ENCODE peak calls at places on chromosomes 4 and X, in five cellular contexts. I, D, E, F and H are unnamed samples.

GRCh38 chrX:4435905-4436304 is 722.5 kb upstream of the PRKX start:
- DNase-seq in I (no peak), F (no peak), D (no peak), E (no peak), H (no peak)

GRCh38 chr4:16384496-16384895 is 158.2 kb upstream of the TAPT1 start:
- DNase-seq in D (no peak), E (no peak), I (no peak), F (no peak), H (no peak)

GRCh38 chr4:70533211-70533610 is 14.8 kb downstream of the AMTN start:
- DNase-seq in D (no peak), E (no peak), F (no peak), I (no peak), H (no peak)

GRCh38 chr4:71126719-71127118 is 133.3 kb downstream of the DCK start:
- DNase-seq in E (peak), F (no peak), I (peak), D (no peak), H (no peak)

GRCh38 chrX:67545772-67546495 is 2.1 kb downstream of the AR start:
- DNase-seq in D (no peak), I (no peak), F (no peak), E (no peak), H (peak)

GRCh38 chr4:175234162-175234561 is 316.0 kb downstream of the ADAM29 start:
- DNase-seq in D (no peak), E (no peak), I (no peak), F (no peak), H (no peak)

GRCh38 chrX:33138677-33139249 is 72.6 kb downstream of the DMD start:
- DNase-seq in E (no peak), D (no peak), I (no peak), F (no peak), H (no peak)

GRCh38 chr4:87224036-87224923 is 3.9 kb upstream of the KLHL8 start:
- DNase-seq in F (no peak), D (no peak), E (no peak), I (no peak), H (no peak)

GRCh38 chr4:15961778-15962510 is 1.0 kb downstream of the FGFBP2 start:
- DNase-seq in D (no peak), F (no peak), E (no peak), I (no peak), H (no peak)

GRCh38 chr4:80361329-80361900 is 25.9 kb downstream of the CFAP299 start:
- DNase-seq in I (no peak), E (no peak), F (no peak), D (no peak), H (peak)

GRCh38 chr4:55706526-55706925 is 70.4 kb upstream of the NMU start:
- DNase-seq in F (no peak), I (no peak), D (no peak), E (peak), H (no peak)

GRCh38 chr4:188002751-188003150 is 7.2 kb downstream of the ZFP42 start:
- DNase-seq in D (no peak), E (no peak), F (no peak), I (no peak), H (no peak)

GRCh38 chr4:1502976-1503375 is 96.7 kb upstream of the NKX1-1 start:
- DNase-seq in F (no peak), D (no peak), E (no peak), I (no peak), H (no peak)

GRCh38 chr4:186845137-186845842 is 121.6 kb upstream of the FAT1 start:
- DNase-seq in E (peak), F (no peak), D (no peak), I (peak), H (no peak)

GRCh38 chrX:40282901-40283674 is 185.3 kb upstream of the BCOR start:
- DNase-seq in D (no peak), F (no peak), I (no peak), E (no peak), H (no peak)

GRCh38 chr4:10611673-10612072 is 72.9 kb downstream of the CLNK start:
- DNase-seq in F (no peak), D (no peak), E (no peak), I (peak), H (no peak)
- TF ChIP-seq CTCF in F (no peak), D (no peak), E (no peak), I (no peak), H (no peak)

DNA sequence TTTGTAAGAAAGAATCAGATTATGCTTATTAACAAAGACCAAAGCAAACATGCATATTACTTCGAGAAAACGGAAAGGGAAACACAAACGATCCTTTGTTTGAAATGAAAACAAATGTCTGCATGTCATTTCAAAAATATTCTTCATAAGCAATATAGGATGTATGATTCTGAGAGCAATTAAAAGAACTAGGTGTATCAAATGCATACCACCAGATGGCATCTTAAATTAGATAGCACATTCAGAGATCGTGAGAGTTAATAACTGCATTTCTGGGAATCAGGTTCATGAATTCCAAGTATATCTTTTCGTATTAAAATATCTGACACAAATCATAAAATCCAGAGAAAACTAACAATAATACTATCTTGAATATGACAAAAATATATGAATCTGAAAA is 159.5 kb downstream of the PPP3CA start:
- DNase-seq in D (no peak), I (no peak), F (no peak), E (no peak), H (no peak)
- TF ChIP-seq CTCF in D (no peak), I (peak), F (no peak), E (no peak), H (no peak)

GRCh38 chrX:155263854-155264628 is at the start of gene RAB39B:
- DNase-seq in F (peak), E (no peak), D (peak), I (no peak), H (peak)
- TF ChIP-seq CTCF in F (peak), E (no peak), D (no peak), I (no peak), H (peak)

GRCh38 chr4:84481077-84481878 is 17.8 kb downstream of the NKX6-1 start:
- DNase-seq in D (no peak), F (no peak), E (no peak), I (no peak), H (no peak)
- TF ChIP-seq CTCF in D (no peak), F (no peak), E (no peak), I (no peak), H (no peak)

GRCh38 chr4:85659626-85660213 is 184.8 kb downstream of the ARHGAP24 start:
- DNase-seq in I (no peak), E (no peak), D (no peak), F (no peak), H (no peak)

GRCh38 chr4:85657143-85657542 is 182.2 kb downstream of the ARHGAP24 start:
- DNase-seq in D (no peak), F (no peak), I (no peak), E (no peak), H (no peak)

GRCh38 chr4:85658766-85659439 is 184.0 kb downstream of the ARHGAP24 start:
- DNase-seq in E (no peak), I (no peak), D (no peak), F (no peak), H (no peak)
- TF ChIP-seq CTCF in E (no peak), I (peak), D (no peak), F (no peak), H (peak)

GRCh38 chrX:41825796-41826195 is 97.6 kb downstream of the CASK start:
- DNase-seq in D (no peak), E (no peak), I (no peak), F (no peak), H (no peak)
- TF ChIP-seq CTCF in D (no peak), E (no peak), I (no peak), F (no peak), H (no peak)

GRCh38 chr4:134906404-134907023 is 704.9 kb upstream of the PABPC4L start:
- DNase-seq in F (no peak), E (no peak), I (peak), D (no peak), H (no peak)
- TF ChIP-seq CTCF in F (no peak), E (no peak), I (peak), D (no peak), H (peak)

GRCh38 chr4:83054928-83055327 is 19.9 kb downstream of the COPS4 start:
- DNase-seq in E (no peak), F (peak), D (no peak), I (no peak), H (peak)
- TF ChIP-seq CTCF in E (no peak), F (no peak), D (peak), I (peak), H (peak)

GRCh38 chrX:110145854-110146253 is 142.9 kb downstream of the TMEM164 start:
- DNase-seq in I (no peak), E (no peak), F (peak), D (no peak), H (peak)
- TF ChIP-seq CTCF in I (peak), E (peak), F (peak), D (peak), H (peak)

DNA sequence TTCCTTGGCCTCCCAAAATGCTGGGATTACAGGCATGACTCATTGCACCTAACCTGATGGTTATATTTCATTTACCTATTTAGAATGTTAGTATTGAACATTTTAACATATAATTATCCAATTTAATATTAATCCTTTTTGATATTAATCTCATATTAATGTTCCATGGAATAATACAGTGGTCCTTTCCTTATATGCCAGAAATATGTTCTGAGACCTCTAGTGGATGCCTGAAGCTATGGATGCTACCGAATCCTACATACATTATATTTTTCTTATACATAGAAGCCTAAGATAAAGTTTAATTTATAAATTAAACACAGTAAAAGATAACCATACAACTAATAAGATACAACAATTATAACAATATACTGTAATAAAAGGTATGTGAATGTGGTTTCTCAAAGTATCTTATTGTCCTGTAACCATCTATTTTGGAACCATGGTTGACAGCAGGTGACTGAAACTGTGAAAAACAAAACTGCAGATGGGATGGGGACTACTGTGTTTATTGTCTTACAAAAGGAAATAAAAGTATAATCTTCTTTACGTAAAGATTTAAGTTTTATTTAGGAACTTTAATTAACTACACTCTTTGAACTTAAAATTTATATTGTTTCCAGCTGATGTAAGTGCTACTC is 431.4 kb downstream of the GRID2 start:
- DNase-seq in D (no peak), F (no peak), E (no peak), I (no peak), H (no peak)
- TF ChIP-seq CTCF in D (no peak), F (no peak), E (no peak), I (no peak), H (no peak)